ENCODE peak calls at places on chromosome 10, in six cellular contexts. U, R, Y, K, A and B are unnamed samples.

GRCh38 chr10:88791924-88792323 is 10.6 kb upstream of the LIPM start:
- DNase-seq in A (no peak), K (no peak), R (peak; percentile 25), Y (no peak), U (peak; percentile 25), B (peak; percentile 28)

GRCh38 chr10:122486396-122487080 is 25.2 kb downstream of the HTRA1 start:
- DNase-seq in A (no peak), Y (no peak), R (no peak), U (no peak), K (no peak), B (no peak)

GRCh38 chr10:125661942-125662515 is 20.9 kb downstream of the TEX36 start:
- DNase-seq in A (no peak), K (no peak), U (no peak), R (peak; percentile 85), Y (peak; percentile 47), B (no peak)

GRCh38 chr10:12503311-12503710 is 154.0 kb downstream of the CAMK1D start:
- DNase-seq in U (no peak), Y (no peak), K (peak; percentile 38), A (no peak), R (no peak), B (no peak)

GRCh38 chr10:58266003-58266825 is 1.5 kb downstream of the IPMK start:
- DNase-seq in U (no peak), Y (peak; percentile 69), K (no peak), R (peak; percentile 65), A (no peak), B (no peak)

GRCh38 chr10:525565-526315 is 163.7 kb downstream of the DIP2C start:
- DNase-seq in A (no peak), R (peak; percentile 35), U (no peak), K (no peak), Y (no peak), B (no peak)

GRCh38 chr10:49567810-49568209 is 28.9 kb upstream of the ERCC6 start:
- DNase-seq in A (no peak), U (no peak), R (no peak), Y (no peak), K (no peak), B (no peak)

GRCh38 chr10:78759448-78760120 is 309.2 kb upstream of the ZMIZ1 start:
- DNase-seq in K (no peak), Y (no peak), R (no peak), U (no peak), A (no peak), B (no peak)

GRCh38 chr10:64148597-64148996 is 627.4 kb downstream of the REEP3 start:
- DNase-seq in K (no peak), U (no peak), R (no peak), A (no peak), Y (no peak), B (no peak)

GRCh38 chr10:53256623-53257022 is 484.0 kb upstream of the MBL2 start:
- DNase-seq in K (no peak), R (peak; percentile 94), A (no peak), Y (no peak), U (no peak), B (no peak)

GRCh38 chr10:12165036-12165435 is 30.7 kb downstream of the NUDT5 start:
- DNase-seq in Y (no peak), K (no peak), A (no peak), R (no peak), U (no peak), B (no peak)

GRCh38 chr10:23343591-23344225 is 889 bp downstream of the C10orf67 start:
- DNase-seq in R (peak; percentile 55), U (peak; percentile 56), K (no peak), Y (peak; percentile 54), A (peak; percentile 29), B (peak; percentile 87)

GRCh38 chr10:117612113-117612512 is 69.6 kb downstream of the EMX2 start:
- DNase-seq in R (no peak), U (no peak), Y (no peak), A (no peak), K (no peak), B (no peak)

GRCh38 chr10:107814865-107815487 is 650.5 kb upstream of the SORCS1 start:
- DNase-seq in Y (peak; percentile 63), K (no peak), A (no peak), U (peak; percentile 68), R (peak; percentile 63), B (peak; percentile 52)

GRCh38 chr10:17123062-17123661 is 6.4 kb downstream of the CUBN start:
- DNase-seq in K (no peak), U (no peak), R (peak; percentile 64), Y (peak; percentile 19), A (no peak), B (no peak)

GRCh38 chr10:80477813-80478212 is 23.7 kb downstream of the TSPAN14 start:
- DNase-seq in Y (peak; percentile 62), K (no peak), R (peak; percentile 98), U (no peak), A (no peak), B (no peak)

GRCh38 chr10:131242007-131242406 is 69.5 kb downstream of the TCERG1L start:
- DNase-seq in Y (no peak), R (no peak), A (no peak), U (peak; percentile 72), K (no peak), B (peak; percentile 70)

GRCh38 chr10:126233182-126233581 is 155.1 kb downstream of the ADAM12 start:
- DNase-seq in Y (no peak), K (no peak), R (no peak), A (no peak), U (no peak), B (no peak)

GRCh38 chr10:111767661-111768060 is 415.9 kb downstream of the GPAM start:
- DNase-seq in A (no peak), U (no peak), K (no peak), R (no peak), Y (no peak), B (no peak)

GRCh38 chr10:103192089-103192450 is 1.0 kb downstream of the NT5C2 start:
- DNase-seq in U (no peak), A (no peak), K (no peak), Y (no peak), R (peak; percentile 23), B (no peak)

GRCh38 chr10:132518572-132519381 is 18.8 kb upstream of the INPP5A start:
- DNase-seq in U (no peak), A (no peak), K (peak; percentile 75), R (no peak), Y (no peak), B (peak; percentile 60)

GRCh38 chr10:102090772-102091171 is 25.6 kb downstream of the HPS6 start:
- DNase-seq in Y (no peak), K (no peak), R (peak; percentile 45), A (no peak), U (no peak), B (no peak)

GRCh38 chr10:124220547-124220946 is 127.1 kb upstream of the CHST15 start:
- DNase-seq in Y (no peak), A (no peak), R (no peak), K (peak; percentile 50), U (no peak), B (no peak)

GRCh38 chr10:113319450-113319849 is 233.4 kb upstream of the HABP2 start:
- DNase-seq in A (no peak), U (no peak), K (no peak), R (no peak), Y (no peak), B (no peak)

GRCh38 chr10:44154956-44155355 is 229.9 kb downstream of the CXCL12 start:
- DNase-seq in U (no peak), R (no peak), A (no peak), Y (no peak), K (no peak), B (no peak)

GRCh38 chr10:104650072-104650471 is 9.0 kb downstream of the SORCS3 start:
- DNase-seq in Y (no peak), R (no peak), A (no peak), K (no peak), U (no peak), B (no peak)

GRCh38 chr10:117480097-117480496 is 62.4 kb upstream of the EMX2 start:
- DNase-seq in Y (no peak), R (no peak), K (no peak), A (no peak), U (no peak), B (no peak)

GRCh38 chr10:46018453-46019169 is 11.8 kb downstream of the NCOA4 start:
- DNase-seq in U (no peak), A (no peak), R (no peak), Y (peak; percentile 54), K (no peak), B (no peak)

GRCh38 chr10:132075909-132076577 is 10.3 kb downstream of the JAKMIP3 start:
- DNase-seq in U (no peak), K (peak; percentile 31), A (no peak), Y (no peak), R (no peak), B (no peak)

GRCh38 chr10:30763933-30764332 is 134.4 kb upstream of the LYZL2 start:
- DNase-seq in Y (no peak), K (no peak), A (no peak), R (no peak), U (no peak), B (no peak)
- TF ChIP-seq CTCF in Y (no peak), K (no peak), A (no peak), R (no peak), U (no peak), B (no peak)

GRCh38 chr10:2012209-2012608 is 274.9 kb upstream of the ADARB2 start:
- DNase-seq in U (no peak), K (no peak), A (no peak), R (no peak), Y (no peak), B (no peak)
- TF ChIP-seq CTCF in U (no peak), K (no peak), A (no peak), R (no peak), Y (no peak), B (no peak)

GRCh38 chr10:26665080-26666048 is 32.1 kb upstream of the PDSS1 start:
- DNase-seq in U (no peak), K (no peak), R (no peak), Y (no peak), A (no peak), B (no peak)

DNA sequence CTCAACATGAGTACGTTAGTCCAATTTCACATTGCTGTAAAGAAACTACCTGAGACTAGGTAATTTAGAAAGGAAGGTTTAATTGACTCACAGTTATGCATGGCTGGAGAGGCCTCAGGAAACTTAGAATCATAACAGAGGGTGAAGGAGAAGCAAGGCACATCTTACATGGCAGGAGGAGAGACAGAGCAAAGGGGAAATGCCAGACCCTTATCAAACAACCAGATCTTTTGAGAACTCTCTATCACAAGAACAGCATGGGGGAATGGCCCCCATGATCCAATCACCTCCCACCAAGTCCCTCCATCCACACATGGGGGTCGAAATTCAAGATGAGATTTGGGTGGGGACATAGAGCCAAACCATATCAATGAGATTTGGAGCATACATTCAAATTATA is 34.6 kb upstream of the PDSS1 start:
- DNase-seq in A (no peak), K (no peak), Y (no peak), R (no peak), U (no peak), B (no peak)
- TF ChIP-seq CTCF in A (no peak), K (no peak), Y (no peak), R (no peak), U (no peak), B (no peak)

GRCh38 chr10:90288403-90288933 is 569.4 kb downstream of the HTR7 start:
- DNase-seq in A (no peak), R (peak; percentile 29), Y (peak; percentile 71), K (no peak), U (no peak), B (no peak)
- TF ChIP-seq CTCF in A (no peak), R (peak; percentile 29), Y (peak; percentile 42), K (no peak), U (no peak), B (no peak)